ENCODE peak calls at places on chromosomes 7 and 10, in four cellular contexts. One of them, this sample, is unnamed.

GRCh38 chr7:80218723-80219122 is 84.1 kb downstream of the GNAI1 start:
- DNase-seq in SK-N-SH: no peak
- DNase-seq in GM12878: no peak
- DNase-seq in K562: no peak
- DNase-seq in this sample: no peak

GRCh38 chr7:140441519-140441918 is 37.7 kb downstream of the RAB19 start:
- DNase-seq in GM12878: no peak
- DNase-seq in SK-N-SH: no peak
- DNase-seq in K562: no peak
- DNase-seq in this sample: no peak

GRCh38 chr7:128781126-128781525 is 5.5 kb upstream of the OPN1SW start:
- DNase-seq in K562: no peak
- DNase-seq in SK-N-SH: no peak
- DNase-seq in GM12878: no peak
- DNase-seq in this sample: no peak

GRCh38 chr7:75866497-75867389 is 12.1 kb upstream of the RHBDD2 start:
- DNase-seq in SK-N-SH: peak; percentile 86
- DNase-seq in GM12878: no peak
- DNase-seq in K562: peak; percentile 82
- DNase-seq in this sample: peak; percentile 73

GRCh38 chr10:110850990-110851389 is 20.7 kb upstream of the PDCD4 start:
- DNase-seq in GM12878: no peak
- DNase-seq in SK-N-SH: no peak
- DNase-seq in K562: no peak
- DNase-seq in this sample: no peak

GRCh38 chr10:91378061-91378460 is 32.1 kb upstream of the HECTD2 start:
- DNase-seq in GM12878: no peak
- DNase-seq in SK-N-SH: peak; percentile 43
- DNase-seq in K562: no peak
- DNase-seq in this sample: no peak

GRCh38 chr10:49552277-49552676 is 13.4 kb upstream of the ERCC6 start:
- DNase-seq in GM12878: no peak
- DNase-seq in K562: no peak
- DNase-seq in SK-N-SH: no peak
- DNase-seq in this sample: no peak

GRCh38 chr10:59287587-59287986 is 74.8 kb downstream of the FAM13C start:
- DNase-seq in K562: no peak
- DNase-seq in SK-N-SH: no peak
- DNase-seq in GM12878: no peak
- DNase-seq in this sample: no peak

GRCh38 chr10:114876602-114877300 is 55.2 kb downstream of the FHIP2A start:
- DNase-seq in K562: peak; percentile 67
- DNase-seq in SK-N-SH: peak; percentile 80
- DNase-seq in GM12878: peak; percentile 8
- DNase-seq in this sample: peak; percentile 86

GRCh38 chr10:130554701-130555410 is 418.7 kb downstream of the GLRX3 start:
- DNase-seq in GM12878: no peak
- DNase-seq in SK-N-SH: no peak
- DNase-seq in K562: no peak
- DNase-seq in this sample: no peak

GRCh38 chr10:119281581-119282071 is 74.3 kb downstream of the GRK5 start:
- DNase-seq in GM12878: no peak
- DNase-seq in SK-N-SH: peak; percentile 90
- DNase-seq in K562: no peak
- DNase-seq in this sample: no peak

GRCh38 chr7:51229620-51230323 is 86.8 kb downstream of the COBL start:
- DNase-seq in SK-N-SH: no peak
- DNase-seq in K562: no peak
- DNase-seq in GM12878: no peak
- DNase-seq in this sample: no peak

GRCh38 chr10:62817763-62818425 is 1.7 kb upstream of the EGR2 start:
- DNase-seq in SK-N-SH: peak; percentile 94
- DNase-seq in K562: peak; percentile 88
- DNase-seq in GM12878: no peak
- DNase-seq in this sample: peak; percentile 81

GRCh38 chr10:26621889-26622681 is 75.4 kb upstream of the PDSS1 start:
- DNase-seq in SK-N-SH: peak; percentile 56
- DNase-seq in GM12878: no peak
- DNase-seq in K562: peak; percentile 13
- DNase-seq in this sample: peak; percentile 60

GRCh38 chr10:91590904-91591791 is 41.7 kb downstream of the PPP1R3C start:
- DNase-seq in K562: peak; percentile 50
- DNase-seq in GM12878: no peak
- DNase-seq in SK-N-SH: peak; percentile 73
- DNase-seq in this sample: no peak

GRCh38 chr7:32036557-32036956 is 33.6 kb downstream of the PDE1C start:
- DNase-seq in GM12878: no peak
- DNase-seq in SK-N-SH: no peak
- DNase-seq in K562: no peak
- DNase-seq in this sample: no peak

GRCh38 chr10:26430641-26431163 is 7.4 kb upstream of the APBB1IP start:
- DNase-seq in SK-N-SH: no peak
- DNase-seq in K562: no peak
- DNase-seq in GM12878: peak; percentile 91
- DNase-seq in this sample: no peak

GRCh38 chr7:80498481-80499349 is 13.1 kb downstream of the GNAT3 start:
- DNase-seq in SK-N-SH: no peak
- DNase-seq in GM12878: no peak
- DNase-seq in K562: no peak
- DNase-seq in this sample: no peak

GRCh38 chr10:28663576-28664368 is 13.5 kb upstream of the BAMBI start:
- DNase-seq in K562: peak; percentile 83
- DNase-seq in SK-N-SH: peak; percentile 82
- DNase-seq in GM12878: no peak
- DNase-seq in this sample: peak; percentile 87

GRCh38 chr10:75137533-75138438 is 26.3 kb downstream of the SAMD8 start:
- DNase-seq in K562: peak; percentile 87
- DNase-seq in GM12878: no peak
- DNase-seq in SK-N-SH: peak; percentile 37
- DNase-seq in this sample: no peak

GRCh38 chr10:117541909-117542705 is 439 bp upstream of the EMX2 start:
- DNase-seq in GM12878: no peak
- DNase-seq in SK-N-SH: peak; percentile 84
- DNase-seq in K562: peak; percentile 37
- DNase-seq in this sample: peak; percentile 86

GRCh38 chr10:23422003-23422411 is 16.9 kb upstream of the OTUD1 start:
- DNase-seq in GM12878: no peak
- DNase-seq in K562: no peak
- DNase-seq in SK-N-SH: no peak
- DNase-seq in this sample: no peak

GRCh38 chr10:60348982-60349381 is 40.7 kb downstream of the ANK3 start:
- DNase-seq in SK-N-SH: no peak
- DNase-seq in K562: no peak
- DNase-seq in GM12878: no peak
- DNase-seq in this sample: no peak

GRCh38 chr10:73253226-73253557 is 748 bp upstream of the MRPS16 start:
- DNase-seq in SK-N-SH: no peak
- DNase-seq in K562: peak; percentile 71
- DNase-seq in GM12878: no peak
- DNase-seq in this sample: no peak

GRCh38 chr7:28755255-28755654 is 202.9 kb downstream of the TRIL start:
- DNase-seq in K562: no peak
- DNase-seq in GM12878: no peak
- DNase-seq in SK-N-SH: no peak
- DNase-seq in this sample: no peak

GRCh38 chr7:80107278-80107677 is 27.4 kb upstream of the GNAI1 start:
- DNase-seq in GM12878: no peak
- DNase-seq in K562: no peak
- DNase-seq in SK-N-SH: no peak
- DNase-seq in this sample: no peak

GRCh38 chr10:56255298-56255697 is 105.8 kb downstream of the ZWINT start:
- DNase-seq in SK-N-SH: no peak
- DNase-seq in K562: no peak
- DNase-seq in GM12878: no peak
- DNase-seq in this sample: no peak

GRCh38 chr7:68247566-68247965 is 1250.9 kb downstream of the TYW1 start:
- DNase-seq in SK-N-SH: no peak
- DNase-seq in K562: no peak
- DNase-seq in GM12878: no peak
- DNase-seq in this sample: no peak

GRCh38 chr7:67760971-67761370 is 764.3 kb downstream of the TYW1 start:
- DNase-seq in K562: no peak
- DNase-seq in SK-N-SH: no peak
- DNase-seq in GM12878: no peak
- DNase-seq in this sample: no peak

GRCh38 chr7:139046143-139046542 is 10.3 kb upstream of the ZC3HAV1L start:
- DNase-seq in K562: no peak
- DNase-seq in SK-N-SH: no peak
- DNase-seq in GM12878: no peak
- DNase-seq in this sample: no peak

GRCh38 chr7:80082214-80082613 is 52.4 kb upstream of the GNAI1 start:
- DNase-seq in GM12878: no peak
- DNase-seq in K562: no peak
- DNase-seq in SK-N-SH: no peak
- DNase-seq in this sample: no peak

GRCh38 chr7:77321300-77321699 is 94.8 kb downstream of the GSAP start:
- DNase-seq in K562: no peak
- DNase-seq in SK-N-SH: no peak
- DNase-seq in GM12878: no peak
- DNase-seq in this sample: no peak

GRCh38 chr7:420142-421055 is 99.2 kb downstream of the PDGFA start:
- DNase-seq in K562: no peak
- DNase-seq in GM12878: no peak
- DNase-seq in SK-N-SH: no peak
- DNase-seq in this sample: no peak

DNA sequence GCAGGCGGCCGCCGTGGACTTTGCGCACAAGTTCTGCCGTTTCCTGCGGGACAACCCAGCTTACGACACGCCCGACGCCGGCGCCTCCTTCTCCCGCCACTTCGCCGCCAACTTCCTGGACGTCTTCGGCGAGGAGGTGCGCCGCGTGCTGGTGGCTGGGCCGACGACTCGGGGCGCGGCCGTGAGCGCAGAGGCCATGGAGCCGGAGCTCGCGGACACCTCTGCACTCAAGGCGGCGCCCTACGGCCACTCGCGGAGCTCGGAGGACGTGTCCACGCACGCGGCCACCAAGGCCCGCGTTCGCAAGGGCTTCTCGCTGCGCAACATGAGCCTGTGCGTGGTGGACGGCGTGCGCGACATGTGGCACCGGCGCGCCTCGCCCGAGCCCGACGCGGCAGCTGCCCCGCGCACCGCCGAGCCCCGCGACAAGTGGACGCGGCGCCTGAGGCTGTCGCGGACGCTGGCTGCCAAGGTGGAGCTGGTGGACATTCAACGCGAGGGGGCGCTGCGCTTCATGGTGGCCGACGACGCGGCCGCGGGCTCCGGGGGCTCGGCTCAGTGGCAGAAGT is 14.1 kb downstream of the SH2B2 start:
- DNase-seq in GM12878: no peak
- DNase-seq in SK-N-SH: no peak
- DNase-seq in K562: no peak
- DNase-seq in this sample: peak; percentile 89
- TF ChIP-seq MAX in GM12878: no peak
- TF ChIP-seq MAX in SK-N-SH: no peak
- TF ChIP-seq MAX in K562: no peak
- TF ChIP-seq MAX in this sample: peak; percentile 90

GRCh38 chr7:55086413-55087201 is 67.8 kb downstream of the EGFR start:
- DNase-seq in K562: no peak
- DNase-seq in SK-N-SH: peak; percentile 57
- DNase-seq in GM12878: peak; percentile 82
- DNase-seq in this sample: no peak
- TF ChIP-seq USF1 in K562: no peak
- TF ChIP-seq USF1 in SK-N-SH: no peak
- TF ChIP-seq USF1 in GM12878: no peak
- TF ChIP-seq USF1 in this sample: no peak

GRCh38 chr10:95312264-95312663 is 21.5 kb upstream of the PDLIM1 start:
- DNase-seq in GM12878: no peak
- DNase-seq in K562: no peak
- DNase-seq in SK-N-SH: no peak
- DNase-seq in this sample: no peak

GRCh38 chr10:95315509-95315908 is 24.7 kb upstream of the PDLIM1 start:
- DNase-seq in K562: no peak
- DNase-seq in SK-N-SH: peak; percentile 41
- DNase-seq in GM12878: no peak
- DNase-seq in this sample: no peak

GRCh38 chr10:95309958-95310357 is 19.2 kb upstream of the PDLIM1 start:
- DNase-seq in K562: no peak
- DNase-seq in SK-N-SH: no peak
- DNase-seq in GM12878: no peak
- DNase-seq in this sample: no peak

GRCh38 chr10:95314519-95314918 is 23.7 kb upstream of the PDLIM1 start:
- DNase-seq in K562: no peak
- DNase-seq in GM12878: no peak
- DNase-seq in SK-N-SH: no peak
- DNase-seq in this sample: no peak

DNA sequence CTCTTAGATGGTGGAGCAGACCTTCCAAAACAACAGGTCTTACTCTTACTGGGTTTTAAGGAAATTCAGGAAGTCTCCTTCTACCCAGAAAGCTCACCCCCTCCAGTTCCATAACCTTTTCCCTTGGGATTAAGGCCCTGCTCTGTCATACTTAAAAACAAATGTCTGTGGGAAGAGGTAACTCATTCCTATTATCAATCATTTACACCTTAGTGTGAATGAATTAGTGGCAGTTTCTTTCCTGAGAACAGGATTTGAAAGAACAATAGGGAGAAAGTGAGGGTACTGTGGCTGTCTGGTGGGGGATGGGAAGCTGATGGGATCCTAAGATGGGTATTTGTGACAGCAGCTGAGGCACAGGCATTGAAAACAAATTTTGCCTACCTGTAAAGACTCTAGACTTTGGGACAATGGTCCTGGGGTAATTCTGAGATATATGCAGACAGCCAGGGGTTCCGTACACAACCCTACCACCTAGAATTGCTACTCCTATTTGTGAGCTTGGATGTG is 22.2 kb upstream of the PDLIM1 start:
- DNase-seq in K562: no peak
- DNase-seq in GM12878: no peak
- DNase-seq in SK-N-SH: no peak
- DNase-seq in this sample: no peak
- TF ChIP-seq MAX in K562: no peak
- TF ChIP-seq MAX in GM12878: no peak
- TF ChIP-seq MAX in SK-N-SH: no peak
- TF ChIP-seq MAX in this sample: no peak

DNA sequence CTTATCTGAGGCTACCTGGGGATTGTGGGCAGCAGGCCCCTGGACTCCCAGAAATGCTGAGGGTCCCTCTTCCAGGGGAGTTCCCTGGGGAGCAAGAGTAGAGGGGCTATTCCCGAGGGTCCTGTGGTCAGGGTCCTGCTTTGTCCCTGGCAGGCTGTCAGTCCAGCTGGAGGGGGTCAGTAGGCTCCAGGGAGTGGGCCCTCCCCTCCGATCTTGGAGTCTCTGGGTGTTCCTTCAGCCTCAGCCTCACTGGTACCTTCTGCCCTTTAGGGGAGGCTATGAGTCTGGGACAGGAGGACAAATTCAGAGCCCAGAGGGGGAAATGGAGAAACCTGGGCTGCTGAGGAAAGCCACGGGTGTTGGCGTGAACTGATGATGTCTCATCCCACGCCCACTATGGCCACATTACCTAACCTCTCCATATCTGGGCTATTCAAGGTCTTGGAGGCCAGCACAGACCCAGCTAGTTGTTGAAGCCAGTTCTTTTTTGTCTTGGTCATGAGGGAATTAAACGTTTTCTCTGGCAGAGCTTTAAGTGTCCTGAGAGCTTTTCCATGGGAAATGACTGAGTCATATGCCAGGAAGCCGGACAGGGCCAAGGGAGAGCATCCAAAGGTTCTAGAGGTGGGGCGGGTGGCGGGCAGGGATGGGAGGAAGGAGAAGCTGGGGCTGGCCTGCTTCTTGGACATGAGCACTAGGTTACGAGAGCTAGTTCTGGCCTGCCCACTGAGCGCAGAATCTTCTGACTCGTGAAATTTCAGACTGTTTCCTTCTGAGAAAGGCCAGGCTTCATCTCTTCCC is 6.2 kb downstream of the CALHM2 start:
- DNase-seq in SK-N-SH: no peak
- DNase-seq in K562: no peak
- DNase-seq in GM12878: no peak
- DNase-seq in this sample: no peak
- TF ChIP-seq USF1 in SK-N-SH: no peak
- TF ChIP-seq USF1 in K562: no peak
- TF ChIP-seq USF1 in GM12878: no peak
- TF ChIP-seq USF1 in this sample: no peak

This sample was measured in WTC11.